ENCODE peak calls at places on chromosome 13, in ten cellular contexts. U, I, P, C, Z, V, J, D, M and Y are unnamed samples. For H3K9me3, the result is how much of the 10 kb centered on the place peaks cover.

GRCh38 chr13:101523732-101524131 is 71.3 kb downstream of the ITGBL1 start:
- DNase-seq in C (no peak), D (no peak), J (no peak), V (no peak), I (peak), Z (peak), P (no peak), U (no peak), M (no peak), Y (no peak)

GRCh38 chr13:45587897-45588296 is 27.6 kb downstream of the ERICH6B start:
- DNase-seq in I (no peak), U (no peak), M (no peak), V (no peak), C (no peak), J (no peak), Z (no peak), D (no peak), P (no peak), Y (no peak)

GRCh38 chr13:24746618-24747247 is 17.2 kb upstream of the RNF17 start:
- DNase-seq in C (no peak), P (no peak), V (no peak), M (no peak), U (peak), J (no peak), I (no peak), D (no peak), Z (no peak), Y (no peak)

GRCh38 chr13:51175639-51176038 is 46.6 kb upstream of the FAM124A start:
- DNase-seq in C (no peak), D (no peak), V (no peak), J (no peak), I (no peak), U (no peak), Z (no peak), M (no peak), P (no peak), Y (no peak)

GRCh38 chr13:22871248-22871647 is 309.5 kb upstream of the SGCG start:
- DNase-seq in D (no peak), U (no peak), P (no peak), J (no peak), Z (no peak), M (no peak), I (no peak), C (no peak), V (no peak), Y (no peak)

GRCh38 chr13:102073251-102073650 is 328.6 kb downstream of the FGF14 start:
- DNase-seq in M (no peak), Z (no peak), D (no peak), P (no peak), C (no peak), V (no peak), U (no peak), I (no peak), J (no peak), Y (no peak)

GRCh38 chr13:110400786-110401533 is 93.9 kb downstream of the COL4A2 start:
- DNase-seq in C (no peak), V (no peak), Z (no peak), J (no peak), U (no peak), P (no peak), I (no peak), D (no peak), M (no peak), Y (no peak)

GRCh38 chr13:98927954-98928927 is 49.6 kb downstream of the DOCK9 start:
- DNase-seq in D (no peak), Z (peak), I (no peak), V (no peak), J (no peak), P (no peak), M (no peak), U (no peak), C (no peak), Y (no peak)

GRCh38 chr13:20301391-20302071 is 69.4 kb upstream of the GJB6 start:
- DNase-seq in Z (no peak), C (no peak), M (no peak), J (no peak), I (no peak), P (no peak), U (no peak), V (no peak), D (no peak), Y (no peak)

GRCh38 chr13:19860884-19861655 is 2.4 kb downstream of the ZMYM5 start:
- DNase-seq in I (no peak), P (peak), U (no peak), D (peak), C (peak), Z (no peak), V (no peak), J (no peak), M (no peak), Y (no peak)

GRCh38 chr13:30737511-30738342 is 2.4 kb downstream of the ALOX5AP start:
- DNase-seq in Z (no peak), I (no peak), M (no peak), U (no peak), J (no peak), C (peak), V (no peak), D (no peak), P (no peak), Y (no peak)

GRCh38 chr13:85316501-85316900 is 482.7 kb downstream of the SLITRK6 start:
- DNase-seq in P (no peak), V (no peak), U (no peak), J (no peak), Z (no peak), M (no peak), C (no peak), I (no peak), D (no peak), Y (no peak)

GRCh38 chr13:29935309-29935981 is 85.0 kb upstream of the UBL3 start:
- DNase-seq in Z (no peak), D (no peak), M (no peak), P (peak), U (no peak), C (peak), J (no peak), I (no peak), V (no peak), Y (peak)

GRCh38 chr13:31207630-31208549 is 8.1 kb downstream of the B3GLCT start:
- DNase-seq in M (no peak), D (no peak), P (no peak), Z (peak), J (no peak), C (no peak), U (peak), I (no peak), V (no peak), Y (no peak)

GRCh38 chr13:30268673-30269072 is 38.7 kb downstream of the KATNAL1 start:
- DNase-seq in I (no peak), D (no peak), Z (no peak), U (no peak), V (no peak), J (no peak), M (no peak), P (no peak), C (no peak), Y (no peak)

GRCh38 chr13:24502567-24503375 is 9.8 kb downstream of the PARP4 start:
- DNase-seq in D (peak), U (no peak), Z (no peak), C (no peak), P (no peak), J (no peak), I (no peak), M (no peak), V (no peak), Y (no peak)

GRCh38 chr13:72290962-72291681 is 424.1 kb upstream of the DACH1 start:
- DNase-seq in J (no peak), U (no peak), M (no peak), C (no peak), Z (no peak), P (no peak), V (no peak), I (no peak), D (no peak), Y (no peak)

GRCh38 chr13:93660664-93661063 is 434.1 kb downstream of the GPC6 start:
- DNase-seq in V (no peak), I (no peak), Z (no peak), J (no peak), P (no peak), U (no peak), C (no peak), D (no peak), M (no peak), Y (no peak)

GRCh38 chr13:40328091-40328490 is 338.4 kb downstream of the FOXO1 start:
- DNase-seq in C (no peak), J (no peak), P (no peak), M (no peak), I (no peak), V (no peak), Z (no peak), U (no peak), D (no peak), Y (no peak)

GRCh38 chr13:50526771-50527567 is 316.5 kb downstream of the DLEU7 start:
- DNase-seq in P (no peak), C (peak), J (peak), V (no peak), Z (no peak), I (no peak), U (no peak), D (no peak), M (no peak), Y (no peak)

GRCh38 chr13:99313473-99313872 is 6.3 kb upstream of the GPR183 start:
- DNase-seq in I (no peak), D (no peak), P (no peak), C (no peak), J (no peak), M (no peak), U (no peak), Z (no peak), V (no peak), Y (no peak)

GRCh38 chr13:103615778-103616177 is 549.6 kb upstream of the SLC10A2 start:
- DNase-seq in I (no peak), D (no peak), J (no peak), U (no peak), C (no peak), M (no peak), P (no peak), Z (no peak), V (no peak), Y (no peak)

GRCh38 chr13:46541210-46541609 is 11.8 kb upstream of the LRCH1 start:
- DNase-seq in D (no peak), V (no peak), P (no peak), M (no peak), I (no peak), C (no peak), Z (no peak), J (no peak), U (no peak), Y (no peak)

GRCh38 chr13:48431987-48432615 is 19.2 kb upstream of the LPAR6 start:
- DNase-seq in V (no peak), M (no peak), C (no peak), Z (no peak), U (no peak), P (no peak), I (no peak), D (no peak), J (no peak), Y (no peak)

DNA sequence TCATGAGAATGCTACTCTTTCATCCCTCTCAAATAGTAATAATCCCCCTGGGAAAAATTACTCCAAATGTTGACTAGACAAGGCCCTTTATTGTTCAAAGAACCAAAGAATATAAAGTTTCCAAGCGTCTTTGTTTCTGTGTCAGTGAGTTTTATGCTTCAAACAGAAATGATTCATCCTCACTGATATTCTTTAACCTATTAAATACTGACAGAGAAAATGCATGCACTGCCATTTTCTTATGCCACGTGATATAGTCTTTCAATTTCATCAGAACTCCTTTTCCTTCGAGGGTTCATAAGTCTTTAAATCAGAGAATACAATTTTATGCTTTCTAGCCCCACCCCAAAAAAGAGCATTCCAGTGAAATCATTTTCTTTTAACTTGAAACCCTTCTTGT is 211.6 kb downstream of the SHISA2 start:
- DNase-seq in C (no peak), M (no peak), V (no peak), P (no peak), Z (no peak), I (no peak), U (no peak), D (no peak), J (no peak), Y (no peak)
- H3K27ac ChIP-seq in C (no peak), M (no peak), V (no peak), P (no peak), Z (no peak), I (no peak), U (no peak), D (no peak), J (no peak), Y (no peak)

DNA sequence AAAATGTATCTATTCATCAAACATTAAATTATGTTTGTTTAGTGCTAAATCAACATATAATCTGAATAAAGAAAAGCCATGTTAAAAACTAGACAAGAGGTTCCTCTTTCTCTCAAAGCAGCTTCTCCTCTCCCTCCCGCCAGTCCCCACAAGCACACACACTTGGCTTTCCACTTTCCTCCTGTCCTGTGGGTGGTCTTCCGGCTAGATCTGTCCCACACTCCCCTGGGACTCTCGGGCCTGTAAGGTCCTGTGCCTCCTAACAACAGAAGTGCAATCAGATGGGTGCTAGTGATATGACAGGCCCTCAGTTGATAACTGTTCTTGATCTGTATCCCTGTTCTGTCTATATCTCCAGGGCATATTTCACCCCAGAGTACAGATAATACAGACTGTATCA is 45.6 kb upstream of the RAP2A start:
- DNase-seq in I (no peak), M (no peak), C (peak), D (no peak), U (no peak), P (no peak), V (no peak), Z (no peak), J (no peak), Y (no peak)
- TF ChIP-seq CTCF in I (no peak), M (no peak), C (no peak), D (no peak), U (no peak), P (no peak), V (no peak), Z (no peak), J (no peak), Y (no peak)

GRCh38 chr13:105573134-105573533 is 962.3 kb downstream of the EFNB2 start:
- DNase-seq in P (no peak), I (no peak), J (no peak), Z (no peak), C (no peak), V (no peak), M (no peak), U (no peak), D (no peak), Y (no peak)

GRCh38 chr13:105569816-105570215 is 965.6 kb downstream of the EFNB2 start:
- DNase-seq in J (no peak), P (no peak), V (no peak), M (no peak), I (no peak), Z (no peak), U (no peak), C (no peak), D (no peak), Y (no peak)

GRCh38 chr13:105567951-105568510 is 967.4 kb downstream of the EFNB2 start:
- DNase-seq in U (no peak), M (no peak), C (no peak), Z (no peak), J (no peak), D (no peak), V (no peak), I (no peak), P (no peak), Y (no peak)

DNA sequence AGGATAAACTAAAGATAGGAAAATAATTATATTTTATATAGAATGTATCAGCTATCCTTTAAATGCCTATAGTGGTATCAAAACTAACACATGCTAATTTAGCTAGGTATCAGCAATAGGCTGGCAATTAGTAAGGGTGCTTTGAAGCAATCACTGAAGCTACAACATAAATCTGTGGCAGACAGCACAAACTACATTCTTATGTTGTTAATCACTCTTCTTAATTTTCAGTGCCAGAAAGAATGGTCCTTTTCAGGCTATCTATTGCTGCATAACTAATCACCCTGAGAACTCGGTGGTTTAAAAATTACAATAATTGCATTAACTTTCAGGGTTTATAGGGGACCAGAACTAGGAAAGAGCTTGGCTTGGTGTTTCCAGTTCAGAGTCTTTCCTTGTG is 963.1 kb downstream of the EFNB2 start:
- DNase-seq in U (no peak), M (no peak), I (no peak), P (no peak), D (no peak), J (no peak), V (no peak), C (no peak), Z (no peak), Y (no peak)
- H3K9me3 ChIP-seq in U (under half), M (under half), I (under half), P (under half), D (under half), J (under half), V (under half), C (under half), Z (under half), Y (under half)

GRCh38 chr13:114022876-114023275 is 49.0 kb upstream of the C13orf46 start:
- DNase-seq in D (no peak), C (no peak), I (no peak), U (no peak), P (no peak), J (no peak), V (no peak), Z (no peak), M (no peak), Y (no peak)

GRCh38 chr13:114025432-114026127 is 51.7 kb upstream of the C13orf46 start:
- DNase-seq in U (peak), C (peak), D (no peak), P (no peak), J (no peak), I (no peak), Z (peak), M (no peak), V (no peak), Y (no peak)

GRCh38 chr13:114024603-114025431 is 50.9 kb upstream of the C13orf46 start:
- DNase-seq in I (no peak), J (no peak), U (no peak), Z (no peak), D (no peak), M (no peak), C (peak), P (no peak), V (no peak), Y (no peak)

GRCh38 chr13:114022309-114022669 is 48.4 kb upstream of the C13orf46 start:
- DNase-seq in P (no peak), V (no peak), I (no peak), Z (no peak), D (no peak), M (no peak), C (no peak), J (no peak), U (no peak), Y (no peak)

GRCh38 chr13:114023716-114024602 is 50.1 kb upstream of the C13orf46 start:
- DNase-seq in J (no peak), Z (no peak), V (no peak), D (no peak), P (no peak), M (no peak), I (no peak), C (peak), U (no peak), Y (no peak)
- H3K27ac ChIP-seq in J (no peak), Z (no peak), V (no peak), D (no peak), P (no peak), M (no peak), I (no peak), C (peak), U (no peak), Y (no peak)